ENCODE peak calls at places on chromosomes 2 and 18, in seven cellular contexts. One of them, this sample, is unnamed.
A peak's percentile ranks its signal among the peaks of the same experiment; 100 is the strongest.

GRCh38 chr2:165016772-165017411 is 61.6 kb upstream of the SLC38A11 start:
- DNase-seq in left ventricle myocardium inferior: no peak
- DNase-seq in A549: peak; percentile 28
- DNase-seq in sigmoid colon: no peak
- DNase-seq in Panc1: peak; percentile 20
- DNase-seq in spleen: no peak
- DNase-seq in tibial nerve: no peak
- DNase-seq in this sample: no peak

GRCh38 chr2:234770081-234770506 is 181.7 kb upstream of the SH3BP4 start:
- DNase-seq in left ventricle myocardium inferior: peak; percentile 33
- DNase-seq in A549: no peak
- DNase-seq in sigmoid colon: no peak
- DNase-seq in Panc1: no peak
- DNase-seq in spleen: no peak
- DNase-seq in tibial nerve: no peak
- DNase-seq in this sample: no peak

GRCh38 chr18:63783394-63783793 is 8.2 kb downstream of the SERPINB7 start:
- DNase-seq in left ventricle myocardium inferior: no peak
- DNase-seq in A549: no peak
- DNase-seq in sigmoid colon: no peak
- DNase-seq in Panc1: no peak
- DNase-seq in spleen: no peak
- DNase-seq in tibial nerve: no peak
- DNase-seq in this sample: no peak

GRCh38 chr2:85785027-85785822 is 31.4 kb downstream of the ATOH8 start:
- DNase-seq in left ventricle myocardium inferior: no peak
- DNase-seq in A549: no peak
- DNase-seq in sigmoid colon: peak; percentile 85
- DNase-seq in Panc1: no peak
- DNase-seq in spleen: peak; percentile 18
- DNase-seq in tibial nerve: no peak
- DNase-seq in this sample: no peak

GRCh38 chr18:36207326-36207725 is 20.0 kb downstream of the MOCOS start:
- DNase-seq in left ventricle myocardium inferior: no peak
- DNase-seq in A549: no peak
- DNase-seq in sigmoid colon: no peak
- DNase-seq in Panc1: no peak
- DNase-seq in spleen: no peak
- DNase-seq in tibial nerve: no peak
- DNase-seq in this sample: no peak

GRCh38 chr2:203751886-203752285 is 45.4 kb downstream of the CD28 start:
- DNase-seq in left ventricle myocardium inferior: no peak
- DNase-seq in A549: no peak
- DNase-seq in sigmoid colon: no peak
- DNase-seq in Panc1: no peak
- DNase-seq in spleen: no peak
- DNase-seq in tibial nerve: no peak
- DNase-seq in this sample: no peak

GRCh38 chr2:89850881-89851582 is 1159.6 kb downstream of the RPIA start:
- DNase-seq in left ventricle myocardium inferior: no peak
- DNase-seq in A549: no peak
- DNase-seq in sigmoid colon: no peak
- DNase-seq in Panc1: no peak
- DNase-seq in spleen: no peak
- DNase-seq in tibial nerve: no peak
- DNase-seq in this sample: no peak

GRCh38 chr2:67733517-67733916 is 329.3 kb downstream of the C1D start:
- DNase-seq in left ventricle myocardium inferior: no peak
- DNase-seq in A549: peak; percentile 21
- DNase-seq in sigmoid colon: no peak
- DNase-seq in Panc1: no peak
- DNase-seq in spleen: peak; percentile 59
- DNase-seq in tibial nerve: no peak
- DNase-seq in this sample: no peak

GRCh38 chr18:62346327-62347090 is 21.4 kb downstream of the TNFRSF11A start:
- DNase-seq in left ventricle myocardium inferior: no peak
- DNase-seq in A549: no peak
- DNase-seq in sigmoid colon: no peak
- DNase-seq in Panc1: no peak
- DNase-seq in spleen: no peak
- DNase-seq in tibial nerve: no peak
- DNase-seq in this sample: no peak

GRCh38 chr18:10417191-10417590 is 37.2 kb upstream of the APCDD1 start:
- DNase-seq in left ventricle myocardium inferior: no peak
- DNase-seq in A549: no peak
- DNase-seq in sigmoid colon: no peak
- DNase-seq in Panc1: no peak
- DNase-seq in spleen: no peak
- DNase-seq in tibial nerve: no peak
- DNase-seq in this sample: no peak

GRCh38 chr2:70574618-70575017 is 21.0 kb upstream of the TGFA start:
- DNase-seq in left ventricle myocardium inferior: no peak
- DNase-seq in A549: no peak
- DNase-seq in sigmoid colon: no peak
- DNase-seq in Panc1: no peak
- DNase-seq in spleen: no peak
- DNase-seq in tibial nerve: no peak
- DNase-seq in this sample: no peak

GRCh38 chr2:230358305-230358704 is 31.3 kb downstream of the SP140L start:
- DNase-seq in left ventricle myocardium inferior: no peak
- DNase-seq in A549: no peak
- DNase-seq in sigmoid colon: no peak
- DNase-seq in Panc1: no peak
- DNase-seq in spleen: no peak
- DNase-seq in tibial nerve: no peak
- DNase-seq in this sample: no peak

GRCh38 chr18:39550701-39551100 is 1985.1 kb upstream of the CELF4 start:
- DNase-seq in left ventricle myocardium inferior: no peak
- DNase-seq in A549: no peak
- DNase-seq in sigmoid colon: no peak
- DNase-seq in Panc1: no peak
- DNase-seq in spleen: no peak
- DNase-seq in tibial nerve: no peak
- DNase-seq in this sample: no peak

GRCh38 chr18:8771930-8772329 is 66.6 kb downstream of the MTCL1 start:
- DNase-seq in left ventricle myocardium inferior: peak; percentile 61
- DNase-seq in A549: no peak
- DNase-seq in sigmoid colon: peak; percentile 92
- DNase-seq in Panc1: no peak
- DNase-seq in spleen: no peak
- DNase-seq in tibial nerve: no peak
- DNase-seq in this sample: no peak

GRCh38 chr2:200054681-200055468 is 99.5 kb downstream of the MAIP1 start:
- DNase-seq in left ventricle myocardium inferior: no peak
- DNase-seq in A549: no peak
- DNase-seq in sigmoid colon: no peak
- DNase-seq in Panc1: no peak
- DNase-seq in spleen: no peak
- DNase-seq in tibial nerve: no peak
- DNase-seq in this sample: no peak

GRCh38 chr2:23574919-23575654 is 190.1 kb downstream of the KLHL29 start:
- DNase-seq in left ventricle myocardium inferior: no peak
- DNase-seq in A549: no peak
- DNase-seq in sigmoid colon: no peak
- DNase-seq in Panc1: no peak
- DNase-seq in spleen: no peak
- DNase-seq in tibial nerve: no peak
- DNase-seq in this sample: no peak

GRCh38 chr18:59833785-59834184 is 66.0 kb upstream of the PMAIP1 start:
- DNase-seq in left ventricle myocardium inferior: no peak
- DNase-seq in A549: no peak
- DNase-seq in sigmoid colon: no peak
- DNase-seq in Panc1: no peak
- DNase-seq in spleen: no peak
- DNase-seq in tibial nerve: no peak
- DNase-seq in this sample: no peak

GRCh38 chr18:77131100-77131651 is 1.4 kb downstream of the MBP start:
- DNase-seq in left ventricle myocardium inferior: peak; percentile 59
- DNase-seq in A549: no peak
- DNase-seq in sigmoid colon: peak; percentile 64
- DNase-seq in Panc1: no peak
- DNase-seq in spleen: peak; percentile 91
- DNase-seq in tibial nerve: no peak
- DNase-seq in this sample: no peak

GRCh38 chr2:227765788-227766187 is 20.1 kb downstream of the SCYGR8 start:
- DNase-seq in left ventricle myocardium inferior: no peak
- DNase-seq in A549: no peak
- DNase-seq in sigmoid colon: no peak
- DNase-seq in Panc1: no peak
- DNase-seq in spleen: no peak
- DNase-seq in tibial nerve: no peak
- DNase-seq in this sample: no peak

GRCh38 chr2:118031566-118031965 is 17.7 kb upstream of the CCDC93 start:
- DNase-seq in left ventricle myocardium inferior: no peak
- DNase-seq in A549: no peak
- DNase-seq in sigmoid colon: no peak
- DNase-seq in Panc1: no peak
- DNase-seq in spleen: no peak
- DNase-seq in tibial nerve: no peak
- DNase-seq in this sample: no peak

GRCh38 chr18:13380671-13381070 is 162.1 kb downstream of the LDLRAD4 start:
- DNase-seq in left ventricle myocardium inferior: no peak
- DNase-seq in A549: no peak
- DNase-seq in sigmoid colon: no peak
- DNase-seq in Panc1: no peak
- DNase-seq in spleen: no peak
- DNase-seq in tibial nerve: no peak
- DNase-seq in this sample: no peak

GRCh38 chr2:45919711-45920111 is 268.2 kb downstream of the PRKCE start:
- DNase-seq in left ventricle myocardium inferior: no peak
- DNase-seq in A549: no peak
- DNase-seq in sigmoid colon: no peak
- DNase-seq in Panc1: no peak
- DNase-seq in spleen: no peak
- DNase-seq in tibial nerve: no peak
- DNase-seq in this sample: no peak

GRCh38 chr2:120760446-120761135 is 24.9 kb downstream of the GLI2 start:
- DNase-seq in left ventricle myocardium inferior: peak; percentile 63
- DNase-seq in A549: no peak
- DNase-seq in sigmoid colon: peak; percentile 79
- DNase-seq in Panc1: no peak
- DNase-seq in spleen: peak; percentile 62
- DNase-seq in tibial nerve: peak; percentile 50
- DNase-seq in this sample: peak; percentile 78

GRCh38 chr2:120759543-120760331 is 24.1 kb downstream of the GLI2 start:
- DNase-seq in left ventricle myocardium inferior: no peak
- DNase-seq in A549: no peak
- DNase-seq in sigmoid colon: peak; percentile 44
- DNase-seq in Panc1: no peak
- DNase-seq in spleen: peak; percentile 51
- DNase-seq in tibial nerve: no peak
- DNase-seq in this sample: peak; percentile 49

GRCh38 chr2:120761164-120761861 is 25.6 kb downstream of the GLI2 start:
- DNase-seq in left ventricle myocardium inferior: no peak
- DNase-seq in A549: no peak
- DNase-seq in sigmoid colon: peak; percentile 58
- DNase-seq in Panc1: no peak
- DNase-seq in spleen: peak; percentile 64
- DNase-seq in tibial nerve: no peak
- DNase-seq in this sample: peak; percentile 72

GRCh38 chr2:120761911-120762310 is 26.2 kb downstream of the GLI2 start:
- DNase-seq in left ventricle myocardium inferior: no peak
- DNase-seq in A549: no peak
- DNase-seq in sigmoid colon: peak; percentile 40
- DNase-seq in Panc1: no peak
- DNase-seq in spleen: no peak
- DNase-seq in tibial nerve: no peak
- DNase-seq in this sample: peak; percentile 27

GRCh38 chr2:120758181-120759048 is 22.7 kb downstream of the GLI2 start:
- DNase-seq in left ventricle myocardium inferior: peak; percentile 73
- DNase-seq in A549: no peak
- DNase-seq in sigmoid colon: peak; percentile 86
- DNase-seq in Panc1: no peak
- DNase-seq in spleen: peak; percentile 73
- DNase-seq in tibial nerve: no peak
- DNase-seq in this sample: peak; percentile 69
- H3K4me1 ChIP-seq in left ventricle myocardium inferior: peaks cover 30% of the 10 kb centered on the region
- H3K4me1 ChIP-seq in A549: peaks cover 68% of the 10 kb centered on the region
- H3K4me1 ChIP-seq in sigmoid colon: peaks cover 34% of the 10 kb centered on the region
- H3K4me1 ChIP-seq in Panc1: peaks cover 9% of the 10 kb centered on the region
- H3K4me1 ChIP-seq in spleen: no peaks in the 10 kb centered on the region
- H3K4me1 ChIP-seq in tibial nerve: peaks cover 11% of the 10 kb centered on the region
- H3K4me1 ChIP-seq in this sample: peaks cover 23% of the 10 kb centered on the region

GRCh38 chr2:206245178-206245778 is 29.2 kb upstream of the ZDBF2 start:
- DNase-seq in left ventricle myocardium inferior: no peak
- DNase-seq in A549: no peak
- DNase-seq in sigmoid colon: no peak
- DNase-seq in Panc1: no peak
- DNase-seq in spleen: no peak
- DNase-seq in tibial nerve: no peak
- DNase-seq in this sample: no peak
- TF ChIP-seq CTCF in left ventricle myocardium inferior: no peak
- TF ChIP-seq CTCF in A549: no peak
- TF ChIP-seq CTCF in sigmoid colon: no peak
- TF ChIP-seq CTCF in Panc1: no peak
- TF ChIP-seq CTCF in spleen: no peak
- TF ChIP-seq CTCF in tibial nerve: no peak
- TF ChIP-seq CTCF in this sample: no peak

GRCh38 chr2:217939220-217939619 is 63.6 kb downstream of the TNS1 start:
- DNase-seq in left ventricle myocardium inferior: no peak
- DNase-seq in A549: no peak
- DNase-seq in sigmoid colon: no peak
- DNase-seq in Panc1: no peak
- DNase-seq in spleen: peak; percentile 56
- DNase-seq in tibial nerve: no peak
- DNase-seq in this sample: no peak

GRCh38 chr2:217941339-217941738 is 61.5 kb downstream of the TNS1 start:
- DNase-seq in left ventricle myocardium inferior: no peak
- DNase-seq in A549: no peak
- DNase-seq in sigmoid colon: no peak
- DNase-seq in Panc1: no peak
- DNase-seq in spleen: peak; percentile 77
- DNase-seq in tibial nerve: no peak
- DNase-seq in this sample: no peak

GRCh38 chr2:217940261-217941220 is 62.3 kb downstream of the TNS1 start:
- DNase-seq in left ventricle myocardium inferior: no peak
- DNase-seq in A549: no peak
- DNase-seq in sigmoid colon: no peak
- DNase-seq in Panc1: no peak
- DNase-seq in spleen: peak; percentile 55
- DNase-seq in tibial nerve: no peak
- DNase-seq in this sample: no peak

GRCh38 chr2:217938038-217938437 is 64.8 kb downstream of the TNS1 start:
- DNase-seq in left ventricle myocardium inferior: peak; percentile 56
- DNase-seq in A549: no peak
- DNase-seq in sigmoid colon: no peak
- DNase-seq in Panc1: no peak
- DNase-seq in spleen: no peak
- DNase-seq in tibial nerve: no peak
- DNase-seq in this sample: no peak

GRCh38 chr2:217939629-217940245 is 63.1 kb downstream of the TNS1 start:
- DNase-seq in left ventricle myocardium inferior: peak; percentile 43
- DNase-seq in A549: no peak
- DNase-seq in sigmoid colon: peak; percentile 92
- DNase-seq in Panc1: no peak
- DNase-seq in spleen: peak; percentile 81
- DNase-seq in tibial nerve: no peak
- DNase-seq in this sample: no peak
- H3K4me3 ChIP-seq in left ventricle myocardium inferior: peak overlapping the region; percentile 84
- H3K4me3 ChIP-seq in A549: no peak overlapping the region
- H3K4me3 ChIP-seq in sigmoid colon: peak overlapping the region; percentile 56
- H3K4me3 ChIP-seq in Panc1: no peak overlapping the region
- H3K4me3 ChIP-seq in spleen: peak overlapping the region; percentile 68
- H3K4me3 ChIP-seq in tibial nerve: peak overlapping the region; percentile 29
- H3K4me3 ChIP-seq in this sample: peak overlapping the region; percentile 44

GRCh38 chr2:219702796-219703545 is 75.5 kb downstream of the SLC4A3 start:
- DNase-seq in left ventricle myocardium inferior: no peak
- DNase-seq in A549: no peak
- DNase-seq in sigmoid colon: no peak
- DNase-seq in Panc1: no peak
- DNase-seq in spleen: no peak
- DNase-seq in tibial nerve: no peak
- DNase-seq in this sample: no peak
- H3K4me1 ChIP-seq in left ventricle myocardium inferior: peaks cover 53% of the 10 kb centered on the region
- H3K4me1 ChIP-seq in A549: no peaks in the 10 kb centered on the region
- H3K4me1 ChIP-seq in sigmoid colon: peaks cover 8% of the 10 kb centered on the region
- H3K4me1 ChIP-seq in Panc1: no peaks in the 10 kb centered on the region
- H3K4me1 ChIP-seq in spleen: no peaks in the 10 kb centered on the region
- H3K4me1 ChIP-seq in tibial nerve: no peaks in the 10 kb centered on the region
- H3K4me1 ChIP-seq in this sample: peaks cover 18% of the 10 kb centered on the region

This sample was measured in suprapubic skin.